ENCODE peak calls at places on chromosomes 6 and 20, in four cellular contexts. N is cardiac fibroblast, C is hypothalamus, I is heart right ventricle. P is an unnamed sample.

GRCh38 chr6:122610690-122611455 is 668 bp downstream of the PKIB start:
- DNase-seq in N (peak), C (peak), I (peak), P (peak)

GRCh38 chr20:22248052-22248667 is 336.2 kb downstream of the FOXA2 start:
- DNase-seq in N (no peak), C (peak), I (no peak), P (no peak)

GRCh38 chr20:1324598-1325172 is 4.3 kb downstream of the SDCBP2 start:
- DNase-seq in N (peak), C (no peak), I (no peak), P (peak)

GRCh38 chr6:56863366-56863765 is 91.5 kb upstream of the BEND6 start:
- DNase-seq in N (peak), C (no peak), I (no peak), P (peak)

GRCh38 chr20:6157345-6157744 is 34.5 kb upstream of the FERMT1 start:
- DNase-seq in N (no peak), C (no peak), I (no peak), P (no peak)

GRCh38 chr6:43076093-43076927 is at the start of gene PTK7:
- DNase-seq in N (peak), C (peak), I (no peak), P (peak)

GRCh38 chr6:20467437-20467836 is 65.8 kb downstream of the E2F3 start:
- DNase-seq in N (no peak), C (no peak), I (no peak), P (no peak)

GRCh38 chr6:100346828-100347227 is 117.9 kb downstream of the SIM1 start:
- DNase-seq in N (peak), C (no peak), I (no peak), P (peak)

GRCh38 chr6:87817226-87817625 is 115.2 kb upstream of the AKIRIN2 start:
- DNase-seq in N (no peak), C (no peak), I (no peak), P (no peak)

GRCh38 chr6:119978274-119978889 is 628.8 kb upstream of the MAN1A1 start:
- DNase-seq in N (peak), C (no peak), I (no peak), P (no peak)

GRCh38 chr6:36252005-36252404 is 17.9 kb upstream of the PNPLA1 start:
- DNase-seq in N (peak), C (no peak), I (no peak), P (no peak)

GRCh38 chr6:151196571-151196970 is 43.2 kb upstream of the AKAP12 start:
- DNase-seq in N (peak), C (no peak), I (no peak), P (peak)

GRCh38 chr6:110285306-110286060 is 72.7 kb downstream of the METTL24 start:
- DNase-seq in N (no peak), C (no peak), I (no peak), P (no peak)

P was measured in MG63.